ENCODE peak calls at places on chromosomes 16 and 17, in six cellular contexts. One of them, this sample, is unnamed.

GRCh38 chr17:73757324-73757942 is 113.2 kb upstream of the SDK2 start:
- DNase-seq in body of pancreas: no peak
- DNase-seq in psoas muscle: no peak
- DNase-seq in H9: no peak
- DNase-seq in naive thymus-derived CD4-positive, alpha-beta T cell: no peak
- DNase-seq in thoracic aorta: no peak
- DNase-seq in this sample: no peak

GRCh38 chr16:1655909-1656807 is 21.9 kb upstream of the JPT2 start:
- DNase-seq in thoracic aorta: no peak
- DNase-seq in body of pancreas: no peak
- DNase-seq in naive thymus-derived CD4-positive, alpha-beta T cell: no peak
- DNase-seq in H9: no peak
- DNase-seq in psoas muscle: no peak
- DNase-seq in this sample: no peak

GRCh38 chr17:76369804-76370203 is 14.6 kb upstream of the SPHK1 start:
- DNase-seq in body of pancreas: no peak
- DNase-seq in H9: no peak
- DNase-seq in thoracic aorta: no peak
- DNase-seq in naive thymus-derived CD4-positive, alpha-beta T cell: no peak
- DNase-seq in psoas muscle: no peak
- DNase-seq in this sample: no peak

GRCh38 chr16:22372882-22373661 is 1.3 kb downstream of the CDR2 start:
- DNase-seq in H9: no peak
- DNase-seq in thoracic aorta: no peak
- DNase-seq in psoas muscle: no peak
- DNase-seq in body of pancreas: no peak
- DNase-seq in naive thymus-derived CD4-positive, alpha-beta T cell: no peak
- DNase-seq in this sample: no peak

GRCh38 chr16:83940630-83941378 is 12.2 kb upstream of the OSGIN1 start:
- DNase-seq in thoracic aorta: no peak
- DNase-seq in H9: peak
- DNase-seq in body of pancreas: no peak
- DNase-seq in psoas muscle: no peak
- DNase-seq in naive thymus-derived CD4-positive, alpha-beta T cell: no peak
- DNase-seq in this sample: no peak

GRCh38 chr17:17082878-17083277 is 40.6 kb downstream of the MPRIP start:
- DNase-seq in H9: no peak
- DNase-seq in naive thymus-derived CD4-positive, alpha-beta T cell: no peak
- DNase-seq in psoas muscle: no peak
- DNase-seq in thoracic aorta: no peak
- DNase-seq in body of pancreas: no peak
- DNase-seq in this sample: no peak

GRCh38 chr16:1428511-1428910 is 2.4 kb upstream of the PERCC1 start:
- DNase-seq in H9: peak
- DNase-seq in psoas muscle: peak
- DNase-seq in naive thymus-derived CD4-positive, alpha-beta T cell: peak
- DNase-seq in body of pancreas: no peak
- DNase-seq in thoracic aorta: no peak
- DNase-seq in this sample: no peak

GRCh38 chr16:49021136-49021535 is 260.5 kb downstream of the CBLN1 start:
- DNase-seq in body of pancreas: no peak
- DNase-seq in naive thymus-derived CD4-positive, alpha-beta T cell: no peak
- DNase-seq in H9: no peak
- DNase-seq in thoracic aorta: no peak
- DNase-seq in psoas muscle: no peak
- DNase-seq in this sample: no peak

GRCh38 chr16:88907768-88908167 is 41.3 kb upstream of the PABPN1L start:
- DNase-seq in naive thymus-derived CD4-positive, alpha-beta T cell: no peak
- DNase-seq in body of pancreas: no peak
- DNase-seq in H9: no peak
- DNase-seq in psoas muscle: no peak
- DNase-seq in thoracic aorta: no peak
- DNase-seq in this sample: no peak

GRCh38 chr17:2610640-2611175 is 17.3 kb downstream of the PAFAH1B1 start:
- DNase-seq in psoas muscle: no peak
- DNase-seq in body of pancreas: no peak
- DNase-seq in H9: no peak
- DNase-seq in thoracic aorta: no peak
- DNase-seq in naive thymus-derived CD4-positive, alpha-beta T cell: no peak
- DNase-seq in this sample: no peak

GRCh38 chr16:69567031-69567680 is 1.4 kb downstream of the NFAT5 start:
- DNase-seq in thoracic aorta: no peak
- DNase-seq in H9: peak
- DNase-seq in psoas muscle: no peak
- DNase-seq in naive thymus-derived CD4-positive, alpha-beta T cell: peak
- DNase-seq in body of pancreas: peak
- DNase-seq in this sample: no peak

GRCh38 chr16:69077251-69077650 is 28.2 kb upstream of the HAS3 start:
- DNase-seq in naive thymus-derived CD4-positive, alpha-beta T cell: no peak
- DNase-seq in body of pancreas: no peak
- DNase-seq in thoracic aorta: no peak
- DNase-seq in psoas muscle: no peak
- DNase-seq in H9: no peak
- DNase-seq in this sample: no peak

GRCh38 chr17:81510798-81511549 is 1.6 kb downstream of the ACTG1 start:
- DNase-seq in thoracic aorta: no peak
- DNase-seq in naive thymus-derived CD4-positive, alpha-beta T cell: no peak
- DNase-seq in body of pancreas: no peak
- DNase-seq in psoas muscle: no peak
- DNase-seq in H9: peak
- DNase-seq in this sample: no peak

GRCh38 chr16:53967172-53967571 is 263.2 kb downstream of the FTO start:
- DNase-seq in body of pancreas: no peak
- DNase-seq in naive thymus-derived CD4-positive, alpha-beta T cell: no peak
- DNase-seq in thoracic aorta: no peak
- DNase-seq in psoas muscle: peak
- DNase-seq in H9: no peak
- DNase-seq in this sample: no peak

GRCh38 chr17:32588982-32589381 is 102.2 kb downstream of the CDK5R1 start:
- DNase-seq in naive thymus-derived CD4-positive, alpha-beta T cell: no peak
- DNase-seq in H9: peak
- DNase-seq in thoracic aorta: no peak
- DNase-seq in psoas muscle: no peak
- DNase-seq in body of pancreas: no peak
- DNase-seq in this sample: no peak

GRCh38 chr17:32593003-32593402 is 106.2 kb downstream of the CDK5R1 start:
- DNase-seq in thoracic aorta: no peak
- DNase-seq in psoas muscle: no peak
- DNase-seq in body of pancreas: no peak
- DNase-seq in H9: no peak
- DNase-seq in naive thymus-derived CD4-positive, alpha-beta T cell: no peak
- DNase-seq in this sample: no peak

GRCh38 chr17:32591428-32591827 is 104.6 kb downstream of the CDK5R1 start:
- DNase-seq in body of pancreas: no peak
- DNase-seq in psoas muscle: no peak
- DNase-seq in naive thymus-derived CD4-positive, alpha-beta T cell: no peak
- DNase-seq in H9: no peak
- DNase-seq in thoracic aorta: no peak
- DNase-seq in this sample: no peak

GRCh38 chr17:32588135-32588534 is 101.3 kb downstream of the CDK5R1 start:
- DNase-seq in thoracic aorta: no peak
- DNase-seq in psoas muscle: no peak
- DNase-seq in body of pancreas: no peak
- DNase-seq in naive thymus-derived CD4-positive, alpha-beta T cell: no peak
- DNase-seq in H9: no peak
- DNase-seq in this sample: no peak

DNA sequence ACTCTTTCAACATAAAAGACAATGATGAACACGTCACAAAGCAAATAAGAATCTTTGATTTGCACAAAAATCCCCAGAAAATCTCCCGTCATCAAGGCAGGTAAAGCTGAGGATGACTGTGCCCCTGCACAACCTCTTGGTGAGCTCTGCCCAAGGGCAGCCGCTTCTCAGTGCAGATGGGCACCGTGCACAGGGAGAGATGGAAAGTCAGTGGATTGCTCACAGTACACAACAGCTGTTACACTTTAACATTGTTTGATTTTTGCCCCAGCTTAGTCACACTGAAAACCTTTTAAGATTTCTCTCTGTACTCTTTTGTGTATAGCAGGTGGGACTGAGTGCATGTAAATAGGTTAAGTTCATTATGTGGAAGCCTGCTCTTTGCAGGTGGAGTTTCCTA is 104.2 kb downstream of the CDK5R1 start:
- DNase-seq in thoracic aorta: no peak
- DNase-seq in psoas muscle: no peak
- DNase-seq in H9: no peak
- DNase-seq in body of pancreas: no peak
- DNase-seq in naive thymus-derived CD4-positive, alpha-beta T cell: no peak
- DNase-seq in this sample: no peak
- H3K27ac ChIP-seq in thoracic aorta: no peak
- H3K27ac ChIP-seq in psoas muscle: no peak
- H3K27ac ChIP-seq in H9: no peak
- H3K27ac ChIP-seq in body of pancreas: no peak
- H3K27ac ChIP-seq in naive thymus-derived CD4-positive, alpha-beta T cell: no peak
- H3K27ac ChIP-seq in this sample: no peak

GRCh38 chr16:3327514-3327913 is 22.2 kb downstream of the ZNF75A start:
- DNase-seq in body of pancreas: no peak
- DNase-seq in thoracic aorta: no peak
- DNase-seq in psoas muscle: no peak
- DNase-seq in naive thymus-derived CD4-positive, alpha-beta T cell: no peak
- DNase-seq in H9: no peak
- DNase-seq in this sample: no peak

GRCh38 chr16:3328643-3329042 is 23.3 kb downstream of the ZNF75A start:
- DNase-seq in psoas muscle: no peak
- DNase-seq in thoracic aorta: no peak
- DNase-seq in H9: no peak
- DNase-seq in body of pancreas: no peak
- DNase-seq in naive thymus-derived CD4-positive, alpha-beta T cell: no peak
- DNase-seq in this sample: no peak

DNA sequence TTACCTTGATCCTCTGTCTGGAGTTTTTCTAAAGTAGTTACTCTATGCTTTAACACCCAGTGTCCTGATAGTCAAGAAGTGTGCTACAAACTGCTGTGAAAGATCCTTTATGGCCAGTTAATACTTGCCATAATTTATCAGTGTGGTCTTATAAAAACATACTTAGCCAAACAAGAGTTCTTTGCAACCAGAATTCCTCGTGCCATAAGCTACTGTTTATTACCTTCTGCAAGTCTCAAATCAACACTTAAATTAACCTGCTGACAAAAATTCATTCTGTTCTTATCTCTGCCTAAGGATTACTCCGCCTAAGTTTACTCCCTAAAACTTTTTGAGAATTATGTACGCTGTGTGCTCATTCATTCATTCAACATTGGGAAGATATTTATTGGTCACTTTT is 22.8 kb downstream of the ZNF75A start:
- DNase-seq in thoracic aorta: no peak
- DNase-seq in psoas muscle: no peak
- DNase-seq in body of pancreas: no peak
- DNase-seq in naive thymus-derived CD4-positive, alpha-beta T cell: no peak
- DNase-seq in H9: no peak
- DNase-seq in this sample: no peak
- H3K27ac ChIP-seq in thoracic aorta: no peak
- H3K27ac ChIP-seq in psoas muscle: no peak
- H3K27ac ChIP-seq in body of pancreas: no peak
- H3K27ac ChIP-seq in naive thymus-derived CD4-positive, alpha-beta T cell: no peak
- H3K27ac ChIP-seq in H9: no peak
- H3K27ac ChIP-seq in this sample: no peak

GRCh38 chr16:57025941-57026777 is 36.8 kb downstream of the NLRC5 start:
- DNase-seq in H9: no peak
- DNase-seq in body of pancreas: no peak
- DNase-seq in naive thymus-derived CD4-positive, alpha-beta T cell: no peak
- DNase-seq in psoas muscle: no peak
- DNase-seq in thoracic aorta: no peak
- DNase-seq in this sample: no peak

GRCh38 chr16:57023541-57024249 is 34.3 kb downstream of the NLRC5 start:
- DNase-seq in thoracic aorta: no peak
- DNase-seq in body of pancreas: no peak
- DNase-seq in H9: no peak
- DNase-seq in naive thymus-derived CD4-positive, alpha-beta T cell: peak
- DNase-seq in psoas muscle: no peak
- DNase-seq in this sample: no peak

GRCh38 chr16:57027067-57027466 is 37.7 kb downstream of the NLRC5 start:
- DNase-seq in H9: no peak
- DNase-seq in thoracic aorta: no peak
- DNase-seq in naive thymus-derived CD4-positive, alpha-beta T cell: no peak
- DNase-seq in body of pancreas: no peak
- DNase-seq in psoas muscle: no peak
- DNase-seq in this sample: no peak

GRCh38 chr16:57026778-57027062 is 37.4 kb downstream of the NLRC5 start:
- DNase-seq in H9: no peak
- DNase-seq in body of pancreas: no peak
- DNase-seq in thoracic aorta: no peak
- DNase-seq in psoas muscle: no peak
- DNase-seq in naive thymus-derived CD4-positive, alpha-beta T cell: no peak
- DNase-seq in this sample: no peak

DNA sequence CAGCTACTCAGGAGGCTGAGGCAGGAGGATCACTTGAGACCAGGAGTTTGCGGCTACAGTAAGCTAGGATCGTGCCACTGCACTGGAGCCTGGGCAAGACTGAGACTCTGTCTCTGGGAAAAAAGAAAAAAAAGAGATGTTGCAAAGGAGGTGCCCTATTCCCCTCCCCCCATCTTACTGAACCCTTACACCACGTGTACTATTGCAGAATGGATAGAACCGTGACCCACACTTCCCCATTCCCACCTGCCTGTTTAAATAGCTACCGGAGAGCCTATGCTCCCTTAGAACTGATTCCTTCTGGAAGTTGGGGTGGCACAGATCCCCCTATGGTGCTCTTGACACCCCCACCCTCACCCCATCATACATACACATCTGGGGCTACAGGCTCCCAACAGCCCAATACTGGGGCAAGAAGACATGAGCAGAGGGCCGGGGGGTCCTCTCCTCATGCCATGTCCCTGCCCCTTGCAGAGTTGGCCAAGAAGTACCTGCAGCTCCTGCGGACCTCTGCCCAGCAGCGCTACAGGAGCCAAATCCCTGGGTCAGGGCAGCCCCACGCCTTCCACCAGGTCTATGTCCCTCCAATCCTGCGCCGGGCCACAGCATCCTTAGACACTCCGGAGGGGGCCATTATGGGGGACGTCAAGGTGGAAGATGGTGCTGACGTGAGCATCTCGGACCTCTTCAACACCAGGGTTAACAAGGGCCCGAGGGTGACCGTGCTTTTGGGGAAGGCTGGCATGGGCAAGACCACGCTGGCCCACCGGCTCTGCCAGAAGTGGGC is 35.7 kb downstream of the NLRC5 start:
- DNase-seq in body of pancreas: no peak
- DNase-seq in H9: no peak
- DNase-seq in psoas muscle: no peak
- DNase-seq in naive thymus-derived CD4-positive, alpha-beta T cell: no peak
- DNase-seq in thoracic aorta: no peak
- DNase-seq in this sample: no peak
- H3K27ac ChIP-seq in body of pancreas: no peak
- H3K27ac ChIP-seq in H9: no peak
- H3K27ac ChIP-seq in psoas muscle: no peak
- H3K27ac ChIP-seq in naive thymus-derived CD4-positive, alpha-beta T cell: no peak
- H3K27ac ChIP-seq in thoracic aorta: no peak
- H3K27ac ChIP-seq in this sample: no peak

DNA sequence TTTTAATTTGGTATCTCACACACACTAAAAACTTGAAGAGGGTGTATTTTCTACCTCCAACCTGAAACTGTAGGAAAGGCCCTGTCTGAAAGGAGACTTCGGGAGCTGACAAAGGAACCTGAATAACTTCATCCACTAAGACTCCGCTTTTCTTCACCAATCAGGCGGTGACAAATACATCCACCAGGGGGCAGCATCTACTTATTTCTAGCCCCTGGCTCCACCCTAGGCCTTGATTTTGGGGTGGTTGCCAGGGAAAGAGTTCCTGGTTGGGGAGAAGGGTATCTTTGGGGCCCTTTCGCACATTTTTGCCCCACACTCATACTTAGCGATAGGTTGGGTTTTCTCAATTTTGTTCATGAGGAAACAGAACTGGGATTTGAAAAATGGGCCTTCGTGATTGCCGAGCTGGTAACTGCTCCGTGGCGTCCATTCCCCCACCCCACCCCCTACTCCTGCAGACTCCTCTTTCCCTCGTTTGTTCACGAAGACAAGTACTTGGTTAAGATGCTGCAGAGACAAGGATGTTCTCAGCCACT is 4.8 kb upstream of the ARL4D start:
- DNase-seq in psoas muscle: peak
- DNase-seq in thoracic aorta: peak
- DNase-seq in naive thymus-derived CD4-positive, alpha-beta T cell: peak
- DNase-seq in H9: peak
- DNase-seq in body of pancreas: peak
- DNase-seq in this sample: peak
- H3K27ac ChIP-seq in psoas muscle: peak
- H3K27ac ChIP-seq in thoracic aorta: no peak
- H3K27ac ChIP-seq in naive thymus-derived CD4-positive, alpha-beta T cell: no peak
- H3K27ac ChIP-seq in H9: no peak
- H3K27ac ChIP-seq in body of pancreas: peak
- H3K27ac ChIP-seq in this sample: no peak

This sample was measured in AG04450.